ENCODE peak calls at places on chromosome 4, in five cellular contexts. U, X, V, B and M are unnamed samples.

GRCh38 chr4:11623726-11624037 is 195.0 kb upstream of the HS3ST1 start:
- DNase-seq in U (no peak), X (no peak), V (peak; percentile 23), B (no peak), M (no peak)

GRCh38 chr4:149555146-149555545 is 260.5 kb downstream of the IQCM start:
- DNase-seq in U (no peak), X (no peak), V (no peak), B (no peak), M (no peak)

GRCh38 chr4:183468210-183469095 is 24.0 kb downstream of the CDKN2AIP start:
- DNase-seq in U (no peak), X (no peak), V (no peak), B (no peak), M (no peak)

GRCh38 chr4:15396157-15396800 is 31.6 kb upstream of the C1QTNF7 start:
- DNase-seq in U (no peak), X (peak; percentile 20), V (peak; percentile 39), B (peak; percentile 51), M (no peak)

GRCh38 chr4:48578132-48578964 is 88.3 kb downstream of the ZAR1 start:
- DNase-seq in U (no peak), X (no peak), V (peak; percentile 90), B (peak; percentile 23), M (no peak)

GRCh38 chr4:75741027-75741426 is 16.6 kb downstream of the USO1 start:
- DNase-seq in U (no peak), X (no peak), V (no peak), B (no peak), M (no peak)

GRCh38 chr4:762211-763190 is 56.9 kb downstream of the PCGF3 start:
- DNase-seq in U (no peak), X (no peak), V (peak; percentile 61), B (no peak), M (no peak)

GRCh38 chr4:141241986-141242385 is 21.3 kb downstream of the ZNF330 start:
- DNase-seq in U (no peak), X (no peak), V (no peak), B (no peak), M (no peak)

GRCh38 chr4:8769645-8770517 is 101.8 kb downstream of the HMX1 start:
- DNase-seq in U (peak; percentile 36), X (no peak), V (no peak), B (no peak), M (no peak)

GRCh38 chr4:145565328-145565727 is 53.9 kb upstream of the MMAA start:
- DNase-seq in U (no peak), X (no peak), V (no peak), B (no peak), M (no peak)

GRCh38 chr4:76969493-76969892 is 19.9 kb downstream of the SEPTIN11 start:
- DNase-seq in U (no peak), X (no peak), V (no peak), B (no peak), M (no peak)

GRCh38 chr4:166169111-166169510 is 296.1 kb downstream of the TLL1 start:
- DNase-seq in U (no peak), X (no peak), V (no peak), B (no peak), M (no peak)

GRCh38 chr4:159146007-159146330 is 43.1 kb downstream of the RAPGEF2 start:
- DNase-seq in U (no peak), X (no peak), V (no peak), B (no peak), M (no peak)

GRCh38 chr4:87734936-87735335 is 64.4 kb upstream of the IBSP start:
- DNase-seq in U (no peak), X (no peak), V (no peak), B (no peak), M (no peak)

GRCh38 chr4:76293705-76294274 is 12.7 kb upstream of the STBD1 start:
- DNase-seq in U (no peak), X (no peak), V (no peak), B (no peak), M (no peak)

GRCh38 chr4:6216588-6216987 is 16.2 kb upstream of the JAKMIP1 start:
- DNase-seq in U (no peak), X (no peak), V (no peak), B (no peak), M (no peak)

GRCh38 chr4:94523617-94524016 is 71.9 kb downstream of the PDLIM5 start:
- DNase-seq in U (no peak), X (no peak), V (no peak), B (no peak), M (no peak)

GRCh38 chr4:152690706-152691651 is 11.2 kb upstream of the TMEM154 start:
- DNase-seq in U (no peak), X (no peak), V (no peak), B (no peak), M (no peak)

GRCh38 chr4:100591156-100591876 is 73.5 kb upstream of the EMCN start:
- DNase-seq in U (no peak), X (no peak), V (peak; percentile 22), B (no peak), M (no peak)

GRCh38 chr4:169663894-169664293 is 43.5 kb downstream of the CLCN3 start:
- DNase-seq in U (no peak), X (no peak), V (peak; percentile 73), B (no peak), M (no peak)

GRCh38 chr4:55169352-55169959 is 44.1 kb upstream of the KDR start:
- DNase-seq in U (no peak), X (no peak), V (no peak), B (no peak), M (no peak)

GRCh38 chr4:112819729-112820128 is 182.8 kb downstream of the LARP7 start:
- DNase-seq in U (no peak), X (no peak), V (no peak), B (no peak), M (no peak)

GRCh38 chr4:75653845-75654503 is 19.2 kb downstream of the G3BP2 start:
- DNase-seq in U (no peak), X (no peak), V (peak; percentile 19), B (no peak), M (no peak)

GRCh38 chr4:22522706-22523501 is 7.0 kb upstream of the ADGRA3 start:
- DNase-seq in U (no peak), X (no peak), V (no peak), B (no peak), M (no peak)

GRCh38 chr4:176001171-176002006 is 64.3 kb upstream of the WDR17 start:
- DNase-seq in U (no peak), X (no peak), V (peak; percentile 70), B (no peak), M (no peak)

GRCh38 chr4:15636818-15637217 is 18.3 kb downstream of the FBXL5 start:
- DNase-seq in U (no peak), X (no peak), V (no peak), B (no peak), M (no peak)

GRCh38 chr4:106038012-106038411 is 142.7 kb downstream of the NPNT start:
- DNase-seq in U (no peak), X (no peak), V (no peak), B (no peak), M (no peak)

GRCh38 chr4:4488405-4489404 is 53.1 kb downstream of the STX18 start:
- DNase-seq in U (no peak), X (peak; percentile 50), V (peak; percentile 87), B (peak; percentile 72), M (no peak)

GRCh38 chr4:100984901-100985300 is 362.4 kb downstream of the PPP3CA start:
- DNase-seq in U (no peak), X (no peak), V (no peak), B (no peak), M (no peak)

GRCh38 chr4:47032405-47033106 is 1.2 kb downstream of the GABRB1 start:
- DNase-seq in U (peak; percentile 38), X (no peak), V (peak; percentile 47), B (no peak), M (peak; percentile 52)

GRCh38 chr4:168318266-168318895 is at the start of gene DDX60:
- DNase-seq in U (peak; percentile 79), X (peak; percentile 77), V (peak; percentile 73), B (peak; percentile 69), M (no peak)

GRCh38 chr4:59222231-59222630 is 1977.9 kb upstream of the ADGRL3 start:
- DNase-seq in U (no peak), X (no peak), V (no peak), B (no peak), M (no peak)

GRCh38 chr4:2290488-2290887 is 28.6 kb upstream of the MXD4 start:
- DNase-seq in U (no peak), X (no peak), V (no peak), B (no peak), M (no peak)

GRCh38 chr4:10089346-10089745 is 27.3 kb downstream of the WDR1 start:
- DNase-seq in U (no peak), X (no peak), V (no peak), B (no peak), M (no peak)

GRCh38 chr4:158754385-158755180 is 14.2 kb upstream of the FNIP2 start:
- DNase-seq in U (no peak), X (no peak), V (no peak), B (no peak), M (no peak)

GRCh38 chr4:26611879-26612278 is 28.0 kb downstream of the TBC1D19 start:
- DNase-seq in U (no peak), X (no peak), V (no peak), B (no peak), M (no peak)

GRCh38 chr4:80370635-80371034 is 35.1 kb downstream of the CFAP299 start:
- DNase-seq in U (no peak), X (no peak), V (no peak), B (no peak), M (no peak)